ENCODE peak calls at places on chromosomes 11 and 22, in seven cellular contexts. One of them, this sample, is unnamed.

GRCh38 chr22:25696763-25697710 is 45.0 kb upstream of the MYO18B start:
- DNase-seq in AG09309: no peak
- DNase-seq in KBM-7: no peak
- DNase-seq in effector memory CD8-positive, alpha-beta T cell: no peak
- DNase-seq in stimulated activated CD4-positive, alpha-beta T cell treated with anti-CD3 and anti-CD28 coated beads, Interleukin-1b, Interleukin-23, amount 100 ng/mL, for 48 hours: no peak
- DNase-seq in MG63: no peak
- DNase-seq in left ventricle myocardium inferior: no peak
- DNase-seq in this sample: no peak

GRCh38 chr22:30575011-30575671 is 676 bp upstream of the GAL3ST1 start:
- DNase-seq in AG09309: peak; percentile 57
- DNase-seq in MG63: peak; percentile 75
- DNase-seq in stimulated activated CD4-positive, alpha-beta T cell treated with anti-CD3 and anti-CD28 coated beads, Interleukin-1b, Interleukin-23, amount 100 ng/mL, for 48 hours: no peak
- DNase-seq in effector memory CD8-positive, alpha-beta T cell: no peak
- DNase-seq in KBM-7: no peak
- DNase-seq in left ventricle myocardium inferior: peak; percentile 30
- DNase-seq in this sample: peak; percentile 59

GRCh38 chr11:11505190-11505589 is 116.6 kb downstream of the GALNT18 start:
- DNase-seq in effector memory CD8-positive, alpha-beta T cell: no peak
- DNase-seq in KBM-7: no peak
- DNase-seq in AG09309: peak; percentile 14
- DNase-seq in stimulated activated CD4-positive, alpha-beta T cell treated with anti-CD3 and anti-CD28 coated beads, Interleukin-1b, Interleukin-23, amount 100 ng/mL, for 48 hours: no peak
- DNase-seq in MG63: no peak
- DNase-seq in left ventricle myocardium inferior: no peak
- DNase-seq in this sample: no peak

GRCh38 chr11:628056-628455 is 1.1 kb upstream of the SCT start:
- DNase-seq in MG63: no peak
- DNase-seq in AG09309: no peak
- DNase-seq in left ventricle myocardium inferior: no peak
- DNase-seq in KBM-7: peak; percentile 24
- DNase-seq in effector memory CD8-positive, alpha-beta T cell: no peak
- DNase-seq in stimulated activated CD4-positive, alpha-beta T cell treated with anti-CD3 and anti-CD28 coated beads, Interleukin-1b, Interleukin-23, amount 100 ng/mL, for 48 hours: no peak
- DNase-seq in this sample: no peak

GRCh38 chr22:30574095-30574981 is at the start of gene GAL3ST1:
- DNase-seq in KBM-7: no peak
- DNase-seq in stimulated activated CD4-positive, alpha-beta T cell treated with anti-CD3 and anti-CD28 coated beads, Interleukin-1b, Interleukin-23, amount 100 ng/mL, for 48 hours: no peak
- DNase-seq in effector memory CD8-positive, alpha-beta T cell: no peak
- DNase-seq in MG63: no peak
- DNase-seq in AG09309: no peak
- DNase-seq in left ventricle myocardium inferior: no peak
- DNase-seq in this sample: no peak

GRCh38 chr11:121478895-121479281 is 26.1 kb upstream of the SORL1-AS1 start:
- DNase-seq in AG09309: no peak
- DNase-seq in stimulated activated CD4-positive, alpha-beta T cell treated with anti-CD3 and anti-CD28 coated beads, Interleukin-1b, Interleukin-23, amount 100 ng/mL, for 48 hours: no peak
- DNase-seq in left ventricle myocardium inferior: no peak
- DNase-seq in effector memory CD8-positive, alpha-beta T cell: no peak
- DNase-seq in MG63: no peak
- DNase-seq in KBM-7: peak; percentile 66
- DNase-seq in this sample: no peak

GRCh38 chr11:132686827-132687370 is 845.4 kb downstream of the OPCML start:
- DNase-seq in effector memory CD8-positive, alpha-beta T cell: no peak
- DNase-seq in KBM-7: no peak
- DNase-seq in MG63: no peak
- DNase-seq in stimulated activated CD4-positive, alpha-beta T cell treated with anti-CD3 and anti-CD28 coated beads, Interleukin-1b, Interleukin-23, amount 100 ng/mL, for 48 hours: no peak
- DNase-seq in left ventricle myocardium inferior: no peak
- DNase-seq in AG09309: no peak
- DNase-seq in this sample: no peak

GRCh38 chr11:75771646-75772410 is 3.2 kb downstream of the DGAT2 start:
- DNase-seq in AG09309: peak; percentile 87
- DNase-seq in KBM-7: no peak
- DNase-seq in effector memory CD8-positive, alpha-beta T cell: no peak
- DNase-seq in stimulated activated CD4-positive, alpha-beta T cell treated with anti-CD3 and anti-CD28 coated beads, Interleukin-1b, Interleukin-23, amount 100 ng/mL, for 48 hours: no peak
- DNase-seq in MG63: peak; percentile 11
- DNase-seq in left ventricle myocardium inferior: no peak
- DNase-seq in this sample: peak; percentile 79

GRCh38 chr11:77154381-77155081 is 26.5 kb downstream of the MYO7A start:
- DNase-seq in AG09309: no peak
- DNase-seq in effector memory CD8-positive, alpha-beta T cell: no peak
- DNase-seq in stimulated activated CD4-positive, alpha-beta T cell treated with anti-CD3 and anti-CD28 coated beads, Interleukin-1b, Interleukin-23, amount 100 ng/mL, for 48 hours: no peak
- DNase-seq in left ventricle myocardium inferior: peak; percentile 68
- DNase-seq in KBM-7: no peak
- DNase-seq in MG63: peak; percentile 74
- DNase-seq in this sample: no peak

GRCh38 chr22:29784451-29785361 is 17.5 kb downstream of the UQCR10 start:
- DNase-seq in left ventricle myocardium inferior: peak; percentile 38
- DNase-seq in KBM-7: no peak
- DNase-seq in effector memory CD8-positive, alpha-beta T cell: no peak
- DNase-seq in MG63: peak; percentile 35
- DNase-seq in AG09309: no peak
- DNase-seq in stimulated activated CD4-positive, alpha-beta T cell treated with anti-CD3 and anti-CD28 coated beads, Interleukin-1b, Interleukin-23, amount 100 ng/mL, for 48 hours: no peak
- DNase-seq in this sample: no peak

GRCh38 chr11:125679837-125680236 is 810 bp downstream of the ACRV1 start:
- DNase-seq in AG09309: no peak
- DNase-seq in effector memory CD8-positive, alpha-beta T cell: no peak
- DNase-seq in left ventricle myocardium inferior: no peak
- DNase-seq in MG63: no peak
- DNase-seq in stimulated activated CD4-positive, alpha-beta T cell treated with anti-CD3 and anti-CD28 coated beads, Interleukin-1b, Interleukin-23, amount 100 ng/mL, for 48 hours: no peak
- DNase-seq in KBM-7: no peak
- DNase-seq in this sample: no peak

GRCh38 chr11:113796663-113797259 is 17.2 kb downstream of the CLDN25 start:
- DNase-seq in effector memory CD8-positive, alpha-beta T cell: peak; percentile 3
- DNase-seq in left ventricle myocardium inferior: no peak
- DNase-seq in AG09309: no peak
- DNase-seq in stimulated activated CD4-positive, alpha-beta T cell treated with anti-CD3 and anti-CD28 coated beads, Interleukin-1b, Interleukin-23, amount 100 ng/mL, for 48 hours: no peak
- DNase-seq in KBM-7: peak; percentile 52
- DNase-seq in MG63: no peak
- DNase-seq in this sample: peak; percentile 22

GRCh38 chr11:85749287-85749834 is 61.6 kb downstream of the SYTL2 start:
- DNase-seq in MG63: no peak
- DNase-seq in effector memory CD8-positive, alpha-beta T cell: no peak
- DNase-seq in KBM-7: peak; percentile 9
- DNase-seq in AG09309: no peak
- DNase-seq in stimulated activated CD4-positive, alpha-beta T cell treated with anti-CD3 and anti-CD28 coated beads, Interleukin-1b, Interleukin-23, amount 100 ng/mL, for 48 hours: no peak
- DNase-seq in left ventricle myocardium inferior: no peak
- DNase-seq in this sample: no peak

GRCh38 chr11:65739022-65739421 is 18.4 kb upstream of the RNASEH2C start:
- DNase-seq in left ventricle myocardium inferior: no peak
- DNase-seq in effector memory CD8-positive, alpha-beta T cell: no peak
- DNase-seq in AG09309: no peak
- DNase-seq in MG63: no peak
- DNase-seq in stimulated activated CD4-positive, alpha-beta T cell treated with anti-CD3 and anti-CD28 coated beads, Interleukin-1b, Interleukin-23, amount 100 ng/mL, for 48 hours: no peak
- DNase-seq in KBM-7: no peak
- DNase-seq in this sample: no peak

GRCh38 chr11:102322560-102322959 is 5.3 kb downstream of the BIRC3 start:
- DNase-seq in AG09309: no peak
- DNase-seq in MG63: no peak
- DNase-seq in left ventricle myocardium inferior: no peak
- DNase-seq in effector memory CD8-positive, alpha-beta T cell: no peak
- DNase-seq in KBM-7: no peak
- DNase-seq in stimulated activated CD4-positive, alpha-beta T cell treated with anti-CD3 and anti-CD28 coated beads, Interleukin-1b, Interleukin-23, amount 100 ng/mL, for 48 hours: no peak
- DNase-seq in this sample: no peak

GRCh38 chr22:36830601-36831000 is 13.8 kb upstream of the PVALB start:
- DNase-seq in effector memory CD8-positive, alpha-beta T cell: no peak
- DNase-seq in MG63: no peak
- DNase-seq in stimulated activated CD4-positive, alpha-beta T cell treated with anti-CD3 and anti-CD28 coated beads, Interleukin-1b, Interleukin-23, amount 100 ng/mL, for 48 hours: no peak
- DNase-seq in AG09309: no peak
- DNase-seq in KBM-7: no peak
- DNase-seq in left ventricle myocardium inferior: no peak
- DNase-seq in this sample: no peak

GRCh38 chr11:132158091-132158490 is 787.7 kb downstream of the NTM start:
- DNase-seq in KBM-7: peak; percentile 9
- DNase-seq in left ventricle myocardium inferior: no peak
- DNase-seq in effector memory CD8-positive, alpha-beta T cell: no peak
- DNase-seq in AG09309: no peak
- DNase-seq in MG63: peak; percentile 30
- DNase-seq in stimulated activated CD4-positive, alpha-beta T cell treated with anti-CD3 and anti-CD28 coated beads, Interleukin-1b, Interleukin-23, amount 100 ng/mL, for 48 hours: no peak
- DNase-seq in this sample: peak; percentile 53

GRCh38 chr22:31618057-31618456 is 44.0 kb downstream of the PISD start:
- DNase-seq in stimulated activated CD4-positive, alpha-beta T cell treated with anti-CD3 and anti-CD28 coated beads, Interleukin-1b, Interleukin-23, amount 100 ng/mL, for 48 hours: no peak
- DNase-seq in KBM-7: no peak
- DNase-seq in left ventricle myocardium inferior: no peak
- DNase-seq in effector memory CD8-positive, alpha-beta T cell: no peak
- DNase-seq in MG63: no peak
- DNase-seq in AG09309: no peak
- DNase-seq in this sample: no peak

GRCh38 chr11:115505165-115505564 is 950 bp upstream of the CADM1 start:
- DNase-seq in MG63: no peak
- DNase-seq in AG09309: no peak
- DNase-seq in left ventricle myocardium inferior: no peak
- DNase-seq in stimulated activated CD4-positive, alpha-beta T cell treated with anti-CD3 and anti-CD28 coated beads, Interleukin-1b, Interleukin-23, amount 100 ng/mL, for 48 hours: no peak
- DNase-seq in effector memory CD8-positive, alpha-beta T cell: no peak
- DNase-seq in KBM-7: no peak
- DNase-seq in this sample: no peak

GRCh38 chr11:70034740-70035365 is 43.3 kb upstream of the ANO1 start:
- DNase-seq in AG09309: no peak
- DNase-seq in stimulated activated CD4-positive, alpha-beta T cell treated with anti-CD3 and anti-CD28 coated beads, Interleukin-1b, Interleukin-23, amount 100 ng/mL, for 48 hours: no peak
- DNase-seq in effector memory CD8-positive, alpha-beta T cell: no peak
- DNase-seq in MG63: no peak
- DNase-seq in KBM-7: no peak
- DNase-seq in left ventricle myocardium inferior: no peak
- DNase-seq in this sample: no peak

GRCh38 chr22:46387748-46388147 is 52.2 kb downstream of the TRMU start:
- DNase-seq in KBM-7: no peak
- DNase-seq in MG63: no peak
- DNase-seq in AG09309: no peak
- DNase-seq in stimulated activated CD4-positive, alpha-beta T cell treated with anti-CD3 and anti-CD28 coated beads, Interleukin-1b, Interleukin-23, amount 100 ng/mL, for 48 hours: no peak
- DNase-seq in left ventricle myocardium inferior: no peak
- DNase-seq in effector memory CD8-positive, alpha-beta T cell: no peak
- DNase-seq in this sample: no peak

GRCh38 chr11:1884123-1884415 is 7.6 kb downstream of the PRR33 start:
- DNase-seq in stimulated activated CD4-positive, alpha-beta T cell treated with anti-CD3 and anti-CD28 coated beads, Interleukin-1b, Interleukin-23, amount 100 ng/mL, for 48 hours: no peak
- DNase-seq in MG63: no peak
- DNase-seq in AG09309: no peak
- DNase-seq in KBM-7: no peak
- DNase-seq in left ventricle myocardium inferior: no peak
- DNase-seq in effector memory CD8-positive, alpha-beta T cell: no peak
- DNase-seq in this sample: no peak

GRCh38 chr11:124760205-124760652 is 1.9 kb downstream of the ESAM start:
- DNase-seq in AG09309: no peak
- DNase-seq in MG63: no peak
- DNase-seq in effector memory CD8-positive, alpha-beta T cell: no peak
- DNase-seq in left ventricle myocardium inferior: peak; percentile 54
- DNase-seq in KBM-7: no peak
- DNase-seq in stimulated activated CD4-positive, alpha-beta T cell treated with anti-CD3 and anti-CD28 coated beads, Interleukin-1b, Interleukin-23, amount 100 ng/mL, for 48 hours: no peak
- DNase-seq in this sample: no peak

GRCh38 chr22:42817556-42817955 is 39.5 kb downstream of the ARFGAP3 start:
- DNase-seq in stimulated activated CD4-positive, alpha-beta T cell treated with anti-CD3 and anti-CD28 coated beads, Interleukin-1b, Interleukin-23, amount 100 ng/mL, for 48 hours: no peak
- DNase-seq in effector memory CD8-positive, alpha-beta T cell: no peak
- DNase-seq in KBM-7: no peak
- DNase-seq in MG63: no peak
- DNase-seq in AG09309: no peak
- DNase-seq in left ventricle myocardium inferior: no peak
- DNase-seq in this sample: no peak

GRCh38 chr11:69636870-69637600 is 3.9 kb upstream of the CCND1 start:
- DNase-seq in MG63: no peak
- DNase-seq in effector memory CD8-positive, alpha-beta T cell: no peak
- DNase-seq in AG09309: no peak
- DNase-seq in left ventricle myocardium inferior: no peak
- DNase-seq in KBM-7: no peak
- DNase-seq in stimulated activated CD4-positive, alpha-beta T cell treated with anti-CD3 and anti-CD28 coated beads, Interleukin-1b, Interleukin-23, amount 100 ng/mL, for 48 hours: no peak
- DNase-seq in this sample: no peak

GRCh38 chr11:120137611-120138521 is at the start of gene TRIM29:
- DNase-seq in left ventricle myocardium inferior: no peak
- DNase-seq in AG09309: no peak
- DNase-seq in effector memory CD8-positive, alpha-beta T cell: no peak
- DNase-seq in MG63: no peak
- DNase-seq in stimulated activated CD4-positive, alpha-beta T cell treated with anti-CD3 and anti-CD28 coated beads, Interleukin-1b, Interleukin-23, amount 100 ng/mL, for 48 hours: no peak
- DNase-seq in KBM-7: no peak
- DNase-seq in this sample: no peak

GRCh38 chr11:2140411-2141400 is 1.5 kb upstream of the IGF2 start:
- DNase-seq in AG09309: no peak
- DNase-seq in stimulated activated CD4-positive, alpha-beta T cell treated with anti-CD3 and anti-CD28 coated beads, Interleukin-1b, Interleukin-23, amount 100 ng/mL, for 48 hours: no peak
- DNase-seq in effector memory CD8-positive, alpha-beta T cell: no peak
- DNase-seq in left ventricle myocardium inferior: no peak
- DNase-seq in MG63: no peak
- DNase-seq in KBM-7: no peak
- DNase-seq in this sample: no peak

GRCh38 chr11:73225851-73226250 is 7.8 kb downstream of the P2RY2 start:
- DNase-seq in AG09309: no peak
- DNase-seq in effector memory CD8-positive, alpha-beta T cell: no peak
- DNase-seq in KBM-7: no peak
- DNase-seq in stimulated activated CD4-positive, alpha-beta T cell treated with anti-CD3 and anti-CD28 coated beads, Interleukin-1b, Interleukin-23, amount 100 ng/mL, for 48 hours: no peak
- DNase-seq in MG63: no peak
- DNase-seq in left ventricle myocardium inferior: no peak
- DNase-seq in this sample: no peak

GRCh38 chr22:28813772-28814518 is 13.6 kb upstream of the XBP1 start:
- DNase-seq in AG09309: no peak
- DNase-seq in stimulated activated CD4-positive, alpha-beta T cell treated with anti-CD3 and anti-CD28 coated beads, Interleukin-1b, Interleukin-23, amount 100 ng/mL, for 48 hours: no peak
- DNase-seq in effector memory CD8-positive, alpha-beta T cell: no peak
- DNase-seq in MG63: no peak
- DNase-seq in KBM-7: peak; percentile 81
- DNase-seq in left ventricle myocardium inferior: no peak
- DNase-seq in this sample: no peak

GRCh38 chr11:48109046-48109666 is 107.5 kb upstream of the OR4B1 start:
- DNase-seq in MG63: no peak
- DNase-seq in KBM-7: peak; percentile 71
- DNase-seq in stimulated activated CD4-positive, alpha-beta T cell treated with anti-CD3 and anti-CD28 coated beads, Interleukin-1b, Interleukin-23, amount 100 ng/mL, for 48 hours: no peak
- DNase-seq in left ventricle myocardium inferior: no peak
- DNase-seq in effector memory CD8-positive, alpha-beta T cell: no peak
- DNase-seq in AG09309: no peak
- DNase-seq in this sample: peak; percentile 34

GRCh38 chr22:36036167-36036624 is 7.6 kb upstream of the RBFOX2 start:
- DNase-seq in left ventricle myocardium inferior: no peak
- DNase-seq in AG09309: no peak
- DNase-seq in effector memory CD8-positive, alpha-beta T cell: no peak
- DNase-seq in stimulated activated CD4-positive, alpha-beta T cell treated with anti-CD3 and anti-CD28 coated beads, Interleukin-1b, Interleukin-23, amount 100 ng/mL, for 48 hours: no peak
- DNase-seq in KBM-7: no peak
- DNase-seq in MG63: no peak
- DNase-seq in this sample: no peak

GRCh38 chr11:65452806-65453490 is 30.4 kb downstream of the NEAT1 start:
- DNase-seq in left ventricle myocardium inferior: no peak
- DNase-seq in stimulated activated CD4-positive, alpha-beta T cell treated with anti-CD3 and anti-CD28 coated beads, Interleukin-1b, Interleukin-23, amount 100 ng/mL, for 48 hours: no peak
- DNase-seq in KBM-7: no peak
- DNase-seq in AG09309: peak; percentile 87
- DNase-seq in effector memory CD8-positive, alpha-beta T cell: no peak
- DNase-seq in MG63: peak; percentile 72
- DNase-seq in this sample: no peak

GRCh38 chr22:30809086-30809485 is 114.4 kb downstream of the OSBP2 start:
- DNase-seq in left ventricle myocardium inferior: no peak
- DNase-seq in MG63: peak; percentile 53
- DNase-seq in effector memory CD8-positive, alpha-beta T cell: no peak
- DNase-seq in KBM-7: no peak
- DNase-seq in stimulated activated CD4-positive, alpha-beta T cell treated with anti-CD3 and anti-CD28 coated beads, Interleukin-1b, Interleukin-23, amount 100 ng/mL, for 48 hours: no peak
- DNase-seq in AG09309: no peak
- DNase-seq in this sample: peak; percentile 28

GRCh38 chr11:92224394-92225205 is at the start of gene FAT3:
- DNase-seq in KBM-7: no peak
- DNase-seq in left ventricle myocardium inferior: no peak
- DNase-seq in stimulated activated CD4-positive, alpha-beta T cell treated with anti-CD3 and anti-CD28 coated beads, Interleukin-1b, Interleukin-23, amount 100 ng/mL, for 48 hours: no peak
- DNase-seq in AG09309: peak; percentile 3
- DNase-seq in MG63: peak; percentile 57
- DNase-seq in effector memory CD8-positive, alpha-beta T cell: no peak
- DNase-seq in this sample: peak; percentile 66

GRCh38 chr22:50089231-50090140 is at the start of gene MOV10L1:
- DNase-seq in stimulated activated CD4-positive, alpha-beta T cell treated with anti-CD3 and anti-CD28 coated beads, Interleukin-1b, Interleukin-23, amount 100 ng/mL, for 48 hours: peak; percentile 36
- DNase-seq in effector memory CD8-positive, alpha-beta T cell: no peak
- DNase-seq in left ventricle myocardium inferior: no peak
- DNase-seq in AG09309: no peak
- DNase-seq in KBM-7: no peak
- DNase-seq in MG63: no peak
- DNase-seq in this sample: no peak

This sample was measured in Daoy.